ENCODE peak calls at places on chromosomes 1 and 21, in six cellular contexts. L is H1, B is K562, K is HCT116, W is HepG2, D is GM12878. T is an unnamed sample.

GRCh38 chr1:16171314-16172223 is 15.7 kb upstream of the EPHA2 start:
- DNase-seq in L (no peak), B (no peak), K (no peak), W (no peak), D (no peak), T (no peak)

GRCh38 chr1:173454966-173455524 is 22.1 kb upstream of the PRDX6 start:
- DNase-seq in L (no peak), B (no peak), K (no peak), W (no peak), D (no peak), T (no peak)

GRCh38 chr1:112840631-112841624 is 115.1 kb downstream of the SLC16A1 start:
- DNase-seq in L (no peak), B (no peak), K (no peak), W (no peak), D (peak; percentile 40), T (no peak)

GRCh38 chr1:16975211-16975610 is 5.2 kb downstream of the MFAP2 start:
- DNase-seq in L (no peak), B (no peak), K (no peak), W (no peak), D (no peak), T (no peak)

GRCh38 chr1:151131832-151132675 is 14.4 kb downstream of the SEMA6C start:
- DNase-seq in L (no peak), B (no peak), K (no peak), W (no peak), D (no peak), T (no peak)

GRCh38 chr1:224170748-224171478 is 12.1 kb upstream of the DEGS1 start:
- DNase-seq in L (no peak), B (peak; percentile 32), K (no peak), W (peak; percentile 13), D (no peak), T (no peak)

GRCh38 chr1:66445492-66446181 is 88.3 kb upstream of the SGIP1 start:
- DNase-seq in L (no peak), B (no peak), K (no peak), W (no peak), D (peak; percentile 68), T (no peak)

GRCh38 chr21:38351961-38352521 is 95.2 kb downstream of the KCNJ15 start:
- DNase-seq in L (peak; percentile 33), B (no peak), K (no peak), W (no peak), D (no peak), T (peak; percentile 63)

GRCh38 chr1:26410706-26411623 is at the start of gene LIN28A:
- DNase-seq in L (no peak), B (no peak), K (no peak), W (no peak), D (no peak), T (peak; percentile 20)

GRCh38 chr1:39128959-39129358 is 75.5 kb upstream of the MACF1 start:
- DNase-seq in L (no peak), B (no peak), K (peak; percentile 61), W (no peak), D (no peak), T (no peak)

GRCh38 chr1:26278303-26278702 is 1.6 kb upstream of the SH3BGRL3 start:
- DNase-seq in L (no peak), B (no peak), K (no peak), W (no peak), D (no peak), T (no peak)

GRCh38 chr1:25813071-25813733 is 6.6 kb upstream of the MTFR1L start:
- DNase-seq in L (no peak), B (no peak), K (no peak), W (no peak), D (no peak), T (no peak)

GRCh38 chr1:221272940-221273339 is 393.7 kb downstream of the HLX start:
- DNase-seq in L (no peak), B (no peak), K (no peak), W (no peak), D (no peak), T (no peak)

GRCh38 chr1:41109316-41110263 is 88.1 kb upstream of the SLFNL1 start:
- DNase-seq in L (no peak), B (peak; percentile 71), K (peak; percentile 75), W (peak; percentile 66), D (no peak), T (no peak)

GRCh38 chr1:151960780-151961513 is 32.7 kb downstream of the S100A10 start:
- DNase-seq in L (no peak), B (no peak), K (no peak), W (no peak), D (no peak), T (no peak)

GRCh38 chr1:234582626-234583354 is 27.2 kb downstream of the IRF2BP2 start:
- DNase-seq in L (no peak), B (no peak), K (no peak), W (no peak), D (no peak), T (no peak)

GRCh38 chr1:66349277-66349676 is 184.7 kb upstream of the SGIP1 start:
- DNase-seq in L (no peak), B (no peak), K (no peak), W (no peak), D (no peak), T (no peak)

GRCh38 chr1:33735624-33736023 is 128.3 kb upstream of the HMGB4 start:
- DNase-seq in L (no peak), B (no peak), K (peak; percentile 1), W (no peak), D (no peak), T (no peak)

GRCh38 chr1:28104866-28105467 is 16.6 kb upstream of the EYA3 start:
- DNase-seq in L (peak; percentile 87), B (peak; percentile 86), K (peak; percentile 67), W (peak; percentile 77), D (no peak), T (peak; percentile 74)

GRCh38 chr21:46311568-46311967 is 12.1 kb downstream of the C21orf58 start:
- DNase-seq in L (no peak), B (no peak), K (no peak), W (no peak), D (no peak), T (no peak)

GRCh38 chr1:78797108-78797781 is 147.6 kb downstream of the IFI44 start:
- DNase-seq in L (peak; percentile 13), B (no peak), K (no peak), W (no peak), D (no peak), T (peak; percentile 36)

GRCh38 chr1:200033511-200034261 is 6.2 kb downstream of the NR5A2 start:
- DNase-seq in L (no peak), B (no peak), K (no peak), W (no peak), D (no peak), T (no peak)

GRCh38 chr1:178940022-178940765 is 69.3 kb upstream of the ANGPTL1 start:
- DNase-seq in L (no peak), B (no peak), K (no peak), W (no peak), D (no peak), T (no peak)

GRCh38 chr1:178938959-178939317 is 68.1 kb upstream of the ANGPTL1 start:
- DNase-seq in L (no peak), B (no peak), K (no peak), W (no peak), D (no peak), T (no peak)

GRCh38 chr1:178939328-178939727 is 68.5 kb upstream of the ANGPTL1 start:
- DNase-seq in L (no peak), B (no peak), K (no peak), W (no peak), D (no peak), T (no peak)

GRCh38 chr1:178937770-178938169 is 66.9 kb upstream of the ANGPTL1 start:
- DNase-seq in L (no peak), B (no peak), K (no peak), W (no peak), D (no peak), T (no peak)

GRCh38 chr1:178938281-178938958 is 67.5 kb upstream of the ANGPTL1 start:
- DNase-seq in L (no peak), B (no peak), K (no peak), W (no peak), D (no peak), T (no peak)
- TF ChIP-seq ZNF274 in L (no peak), B (no peak), K (no peak), W (no peak), D (no peak), T (no peak)

DNA sequence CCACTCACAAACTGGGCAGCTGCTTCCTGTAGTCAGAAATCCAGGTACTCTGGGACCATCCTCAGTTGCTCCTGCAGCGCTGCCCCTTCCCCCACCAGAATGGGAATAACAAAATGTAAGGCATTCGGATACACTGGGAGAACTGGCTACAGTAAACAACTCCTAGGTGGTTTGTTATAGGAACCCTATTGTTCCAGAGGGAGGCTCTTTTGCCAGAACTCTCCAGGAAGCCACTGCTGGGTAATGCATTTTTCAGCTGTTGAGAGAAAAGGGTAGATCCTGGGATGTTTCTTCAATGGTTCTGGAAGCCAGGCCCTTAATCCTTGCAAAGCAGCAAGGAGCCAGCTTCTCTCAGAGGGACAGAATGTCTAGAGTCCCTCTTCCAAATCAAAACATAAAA is 29.2 kb downstream of the PLPP3 start:
- DNase-seq in L (peak; percentile 62), B (no peak), K (no peak), W (no peak), D (no peak), T (peak; percentile 96)
- TF ChIP-seq ZNF274 in L (no peak), B (no peak), K (no peak), W (no peak), D (no peak), T (no peak)

GRCh38 chr1:89659322-89660061 is 26.6 kb downstream of the LRRC8C start:
- DNase-seq in L (no peak), B (no peak), K (no peak), W (no peak), D (no peak), T (no peak)

GRCh38 chr1:89660086-89660946 is 27.4 kb downstream of the LRRC8C start:
- DNase-seq in L (no peak), B (no peak), K (no peak), W (no peak), D (no peak), T (no peak)

GRCh38 chr1:89652373-89652772 is 19.5 kb downstream of the LRRC8C start:
- DNase-seq in L (no peak), B (no peak), K (no peak), W (no peak), D (no peak), T (no peak)

GRCh38 chr1:89657886-89658285 is 25.0 kb downstream of the LRRC8C start:
- DNase-seq in L (no peak), B (no peak), K (no peak), W (no peak), D (peak; percentile 76), T (no peak)
- TF ChIP-seq ZNF274 in L (no peak), B (no peak), K (no peak), W (no peak), D (no peak), T (no peak)

DNA sequence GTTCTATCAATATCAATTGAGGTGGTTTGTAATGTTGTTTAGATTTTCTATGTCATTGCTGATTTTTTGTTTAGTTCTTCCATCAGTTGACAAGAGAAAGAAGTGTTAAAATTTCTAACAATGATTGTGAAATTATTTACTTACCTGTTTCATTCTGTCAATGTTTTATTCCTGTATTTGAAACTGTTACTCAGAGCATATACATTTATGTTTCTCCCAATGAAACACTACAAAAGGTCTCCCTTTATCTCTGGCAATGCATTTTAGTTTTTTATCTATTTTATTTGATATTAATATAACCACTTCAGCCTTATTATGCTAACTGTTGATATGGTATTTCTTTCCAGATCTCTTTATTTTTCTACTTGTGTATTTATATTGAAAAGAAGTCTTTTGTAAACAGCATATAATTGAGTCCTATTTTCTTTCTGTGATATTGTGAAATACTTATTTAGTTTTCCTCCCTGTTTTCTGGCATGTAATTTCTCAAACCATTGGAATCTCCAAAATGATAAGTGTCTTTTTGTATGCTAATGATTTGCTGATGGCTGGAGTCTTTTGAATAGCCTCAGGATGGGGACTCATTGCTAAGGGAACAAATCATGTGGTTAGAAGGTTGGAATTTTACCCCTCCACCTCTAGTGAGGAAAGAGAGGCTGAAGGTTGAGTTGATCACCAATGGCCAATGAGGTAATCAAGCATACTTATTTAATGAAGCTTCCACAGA is 122.0 kb downstream of the ADSS2 start:
- DNase-seq in L (peak; percentile 15), B (no peak), K (no peak), W (no peak), D (no peak), T (peak; percentile 81)
- TF ChIP-seq ZNF274 in L (no peak), B (no peak), K (no peak), W (no peak), D (no peak), T (no peak)